ENCODE peak calls at places on chromosomes 5 and 9, in ten cellular contexts. J is SJSA1, U is A673, P is thyroid gland, T is body of pancreas, R is aorta, I is A549, B is sigmoid colon, C is HCT116, H is MM.1S. S is an unnamed sample.

GRCh38 chr9:103789686-103790085 is 304.4 kb upstream of the SMC2 start:
- DNase-seq in J (no peak), U (peak; percentile 3), T (no peak), I (peak; percentile 18), R (no peak), P (no peak), B (no peak), C (no peak), H (peak; percentile 69), S (no peak)

GRCh38 chr5:38463634-38464521 is 92.6 kb downstream of the LIFR start:
- DNase-seq in R (no peak), T (no peak), J (peak; percentile 94), B (peak; percentile 74), I (peak; percentile 82), H (peak; percentile 45), U (peak; percentile 57), C (peak; percentile 84), P (no peak), S (no peak)

GRCh38 chr9:129023036-129023907 is 4.9 kb downstream of the SH3GLB2 start:
- DNase-seq in T (peak; percentile 39), U (no peak), P (peak; percentile 12), R (peak; percentile 86), J (no peak), I (no peak), C (no peak), H (no peak), B (peak; percentile 78), S (no peak)

GRCh38 chr5:159833846-159834245 is 82.4 kb upstream of the ADRA1B start:
- DNase-seq in T (no peak), U (peak; percentile 6), P (no peak), J (no peak), B (no peak), R (no peak), I (no peak), H (no peak), C (no peak), S (no peak)

GRCh38 chr5:115246361-115246991 is 16.2 kb downstream of the PGGT1B start:
- DNase-seq in J (peak; percentile 45), U (peak; percentile 64), R (no peak), I (peak; percentile 23), B (no peak), C (peak; percentile 35), H (peak; percentile 44), T (no peak), P (no peak), S (peak; percentile 28)

GRCh38 chr9:125133403-125134316 is 9.7 kb downstream of the SCAI start:
- DNase-seq in P (no peak), J (no peak), B (no peak), I (no peak), H (no peak), C (no peak), T (no peak), R (no peak), U (no peak), S (no peak)

GRCh38 chr9:133162802-133163558 is 734 bp downstream of the GBGT1 start:
- DNase-seq in B (peak; percentile 67), U (no peak), P (peak; percentile 28), R (peak; percentile 77), H (no peak), C (no peak), T (no peak), I (no peak), J (no peak), S (no peak)

GRCh38 chr9:112061152-112061740 is 113.9 kb downstream of the SUSD1 start:
- DNase-seq in I (peak; percentile 80), R (peak; percentile 79), P (peak; percentile 14), U (peak; percentile 92), J (peak; percentile 91), T (no peak), C (peak; percentile 61), H (peak; percentile 44), B (peak; percentile 80), S (peak; percentile 34)

GRCh38 chr5:161023591-161023990 is 171.6 kb upstream of the ATP10B start:
- DNase-seq in H (no peak), P (no peak), R (no peak), U (no peak), J (no peak), B (no peak), I (no peak), T (no peak), C (no peak), S (no peak)

GRCh38 chr9:117088786-117089185 is 326.1 kb downstream of the ASTN2 start:
- DNase-seq in U (no peak), B (no peak), T (no peak), J (no peak), I (no peak), P (no peak), H (no peak), R (no peak), C (no peak), S (no peak)

GRCh38 chr9:136061405-136061804 is 33.7 kb downstream of the NACC2 start:
- DNase-seq in B (peak; percentile 58), H (no peak), P (no peak), I (no peak), J (no peak), T (no peak), C (no peak), R (peak; percentile 63), U (no peak), S (no peak)

GRCh38 chr5:173627860-173628392 is 11.5 kb upstream of the BOD1 start:
- DNase-seq in H (no peak), P (peak; percentile 60), I (no peak), U (no peak), C (no peak), J (no peak), T (no peak), B (no peak), R (no peak), S (no peak)

GRCh38 chr5:112551437-112552018 is 132.5 kb upstream of the EPB41L4A start:
- DNase-seq in I (peak; percentile 66), R (no peak), U (peak; percentile 68), T (peak; percentile 43), J (peak; percentile 43), H (peak; percentile 59), P (peak; percentile 17), C (peak; percentile 59), B (no peak), S (peak; percentile 53)

GRCh38 chr5:112555197-112555596 is 136.1 kb upstream of the EPB41L4A start:
- DNase-seq in R (no peak), B (no peak), I (no peak), C (no peak), J (no peak), U (no peak), P (no peak), T (no peak), H (no peak), S (no peak)

GRCh38 chr5:112554089-112554977 is 135.3 kb upstream of the EPB41L4A start:
- DNase-seq in U (no peak), I (no peak), T (no peak), B (no peak), P (no peak), R (no peak), H (no peak), C (no peak), J (no peak), S (no peak)

GRCh38 chr5:112552791-112553190 is 133.7 kb upstream of the EPB41L4A start:
- DNase-seq in P (no peak), I (no peak), T (no peak), B (no peak), J (no peak), H (no peak), U (no peak), R (no peak), C (no peak), S (no peak)

GRCh38 chr5:112555691-112556090 is 136.6 kb upstream of the EPB41L4A start:
- DNase-seq in P (no peak), U (no peak), T (no peak), I (no peak), C (no peak), R (no peak), H (no peak), B (no peak), J (no peak), S (no peak)
- H3K4me1 ChIP-seq in P (no peaks in the 10 kb centered on the region), U (no peaks in the 10 kb centered on the region), T (no peaks in the 10 kb centered on the region), I (no peaks in the 10 kb centered on the region), C (no peaks in the 10 kb centered on the region), R (no peaks in the 10 kb centered on the region), H (no peaks in the 10 kb centered on the region), B (peaks cover 7% of the 10 kb centered on the region), J (no peaks in the 10 kb centered on the region), S (no peaks in the 10 kb centered on the region)

GRCh38 chr5:95078868-95079267 is 206.0 kb downstream of the MCTP1 start:
- DNase-seq in C (no peak), P (no peak), J (no peak), U (no peak), I (no peak), H (no peak), T (no peak), R (no peak), B (no peak), S (no peak)
- H3K4me3 ChIP-seq in C (no peak overlapping the region), P (no peak overlapping the region), J (no peak overlapping the region), U (no peak overlapping the region), I (no peak overlapping the region), H (no peak overlapping the region), T (no peak overlapping the region), R (no peak overlapping the region), B (no peak overlapping the region), S (no peak overlapping the region)

DNA sequence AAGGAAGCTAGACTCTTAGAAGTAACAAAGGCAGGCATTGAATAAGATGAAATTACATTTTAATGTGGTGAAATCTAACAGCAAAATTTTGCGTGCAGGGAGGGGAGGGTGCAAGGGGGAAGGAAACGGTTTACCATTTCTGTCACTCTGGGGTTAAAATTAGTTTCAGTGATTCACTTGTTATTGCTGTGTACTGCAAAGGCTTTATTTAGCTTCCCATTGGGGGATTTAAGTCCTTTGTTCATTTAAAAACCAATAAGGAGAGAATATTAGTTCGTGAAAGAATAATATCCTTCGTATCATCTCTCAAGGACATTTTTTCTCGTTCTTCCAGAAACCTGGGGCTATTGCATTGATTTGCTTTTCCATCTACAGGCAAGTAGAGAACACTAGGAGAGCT is 667.8 kb upstream of the RGMB start:
- DNase-seq in H (no peak), C (no peak), P (no peak), T (no peak), J (no peak), U (no peak), I (no peak), R (no peak), B (no peak), S (no peak)
- H3K4me1 ChIP-seq in H (no peaks in the 10 kb centered on the region), C (no peaks in the 10 kb centered on the region), P (no peaks in the 10 kb centered on the region), T (no peaks in the 10 kb centered on the region), J (peaks cover 31% of the 10 kb centered on the region), U (no peaks in the 10 kb centered on the region), I (no peaks in the 10 kb centered on the region), R (no peaks in the 10 kb centered on the region), B (no peaks in the 10 kb centered on the region), S (no peaks in the 10 kb centered on the region)

DNA sequence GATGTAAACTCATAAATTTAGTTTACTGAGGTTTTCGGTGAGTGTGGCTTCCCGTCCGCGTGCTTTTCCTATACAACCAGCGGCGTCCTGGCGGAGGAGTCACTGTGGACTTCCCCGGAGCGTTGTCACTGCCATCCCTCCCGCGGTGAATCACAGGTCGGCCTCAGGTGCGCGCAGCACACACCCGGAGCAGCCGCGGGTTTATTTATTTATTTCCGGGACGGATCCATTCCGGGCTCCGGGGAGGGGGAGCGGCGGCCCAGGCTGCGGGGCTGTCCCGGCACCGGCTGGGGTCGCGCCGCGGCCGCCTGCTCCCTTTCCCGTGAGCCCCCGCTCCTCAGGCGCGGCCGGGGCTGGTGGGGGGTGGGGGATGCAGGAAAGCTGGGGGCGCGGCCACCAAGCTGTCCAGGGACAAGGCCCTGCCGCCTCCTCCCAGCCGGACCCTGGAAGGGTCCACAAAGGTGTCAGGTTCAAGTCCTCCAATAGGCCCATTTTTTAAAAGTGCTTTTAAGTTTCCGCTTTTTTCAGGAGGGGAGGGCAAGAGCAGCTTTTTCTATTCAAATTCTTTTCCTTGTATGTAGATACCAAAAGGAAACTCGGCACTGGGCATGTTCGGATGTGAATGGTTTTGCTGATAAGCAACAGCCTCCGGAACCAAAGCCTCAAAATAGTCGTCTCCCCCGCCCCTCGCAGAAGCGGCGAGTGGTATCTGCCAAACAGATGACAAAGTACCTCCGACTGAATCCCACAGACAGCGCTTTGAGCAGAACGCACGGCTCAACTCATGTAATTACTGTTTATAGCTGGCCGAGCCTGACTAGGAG is 192.5 kb downstream of the CD180 start:
- DNase-seq in R (peak; percentile 90), I (peak; percentile 83), P (peak; percentile 88), J (peak; percentile 75), H (peak; percentile 89), U (peak; percentile 74), C (peak; percentile 53), B (peak; percentile 90), T (peak; percentile 85), S (peak; percentile 88)
- H3K4me3 ChIP-seq in R (peak overlapping the region; percentile 97), I (peak overlapping the region; percentile 50), P (peak overlapping the region; percentile 16), J (peak overlapping the region; percentile 41), H (peak overlapping the region; percentile 70), U (peak overlapping the region; percentile 50), C (peak overlapping the region; percentile 36), B (peak overlapping the region; percentile 66), T (peak overlapping the region; percentile 11), S (peak overlapping the region; percentile 83)